ENCODE peak calls at places on chromosome X, in seven cellular contexts. G is stimulated activated CD8-positive, alpha-beta memory T cell treated with anti-CD3 and anti-CD28 coated beads, Interleukin-7, amount 100 ng/mL, for 1 hour; X is SK-MEL-5; M is activated CD4-positive, alpha-beta T cell treated with anti-CD3 and anti-CD28 coated beads, Interleukin-2, amount 50 U/mL, for 24 hours; U is anterior cingulate cortex; C is HS-5; K is EH. A is an unnamed sample.

GRCh38 chrX:153953892-153954617 is 9.6 kb upstream of the RENBP start:
- DNase-seq in G (no peak), X (no peak), M (no peak), U (no peak), C (no peak), K (no peak), A (no peak)

GRCh38 chrX:153623310-153624029 is 23.5 kb upstream of the DUSP9 start:
- DNase-seq in G (no peak), X (no peak), M (no peak), U (no peak), C (no peak), K (no peak), A (no peak)

GRCh38 chrX:84099120-84099519 is 88.9 kb downstream of the RPS6KA6 start:
- DNase-seq in G (no peak), X (no peak), M (no peak), U (no peak), C (no peak), K (no peak), A (no peak)

GRCh38 chrX:133999013-133999705 is 13.8 kb upstream of the GPC3 start:
- DNase-seq in G (no peak), X (no peak), M (no peak), U (no peak), C (no peak), K (no peak), A (no peak)

GRCh38 chrX:155888139-155888538 is 7.0 kb downstream of the VAMP7 start:
- DNase-seq in G (no peak), X (peak; percentile 9), M (no peak), U (no peak), C (peak; percentile 23), K (peak; percentile 80), A (no peak)

GRCh38 chrX:120773801-120774200 is 101.9 kb downstream of the CT47B1 start:
- DNase-seq in G (no peak), X (no peak), M (no peak), U (no peak), C (no peak), K (no peak), A (no peak)

GRCh38 chrX:26918633-26919032 is 544.5 kb downstream of the PPP4R3C start:
- DNase-seq in G (no peak), X (peak; percentile 75), M (no peak), U (no peak), C (no peak), K (no peak), A (no peak)

GRCh38 chrX:57447856-57448255 is 144.0 kb upstream of the ZXDB start:
- DNase-seq in G (no peak), X (no peak), M (no peak), U (no peak), C (no peak), K (no peak), A (no peak)

GRCh38 chrX:110511238-110511637 is 152.6 kb downstream of the RTL9 start:
- DNase-seq in G (no peak), X (no peak), M (no peak), U (no peak), C (no peak), K (no peak), A (no peak)

GRCh38 chrX:85111347-85111746 is 107.7 kb downstream of the APOOL start:
- DNase-seq in G (no peak), X (peak; percentile 18), M (no peak), U (no peak), C (no peak), K (peak; percentile 4), A (no peak)

GRCh38 chrX:49157194-49157593 is 5.4 kb upstream of the MAGIX start:
- DNase-seq in G (no peak), X (no peak), M (no peak), U (no peak), C (no peak), K (no peak), A (no peak)

GRCh38 chrX:99703467-99703866 is 706.6 kb downstream of the PCDH19 start:
- DNase-seq in G (no peak), X (no peak), M (no peak), U (no peak), C (no peak), K (no peak), A (no peak)

GRCh38 chrX:150362599-150363481 is at the start of gene MAMLD1:
- DNase-seq in G (no peak), X (no peak), M (peak; percentile 36), U (peak; percentile 74), C (peak; percentile 37), K (peak; percentile 86), A (no peak)

GRCh38 chrX:28997716-28998115 is 410.5 kb downstream of the IL1RAPL1 start:
- DNase-seq in G (no peak), X (no peak), M (no peak), U (no peak), C (no peak), K (no peak), A (no peak)

GRCh38 chrX:8201896-8202331 is 30.8 kb upstream of the VCX2 start:
- DNase-seq in G (no peak), X (no peak), M (no peak), U (peak; percentile 48), C (no peak), K (no peak), A (no peak)

GRCh38 chrX:11470231-11470630 is 177.0 kb downstream of the AMELX start:
- DNase-seq in G (no peak), X (no peak), M (no peak), U (no peak), C (no peak), K (peak; percentile 93), A (no peak)

GRCh38 chrX:16678689-16679088 is 28.7 kb downstream of the S100G start:
- DNase-seq in G (no peak), X (peak; percentile 42), M (no peak), U (no peak), C (no peak), K (no peak), A (no peak)

A was measured in omental fat pad.